ENCODE peak calls at places on chromosomes 12 and 14, in four cellular contexts. Z, H, J and E are unnamed samples.

GRCh38 chr12:57694459-57695019 is 607 bp downstream of the OS9 start:
- DNase-seq in Z (peak), H (no peak), J (no peak), E (no peak)

GRCh38 chr14:58107947-58108552 is 44.0 kb downstream of the ARMH4 start:
- DNase-seq in Z (peak), H (peak), J (peak), E (peak)

GRCh38 chr14:32006267-32007110 is 70.6 kb upstream of the ARHGAP5 start:
- DNase-seq in Z (no peak), H (peak), J (no peak), E (no peak)

GRCh38 chr14:69259531-69260245 is at the start of gene GALNT16:
- DNase-seq in Z (no peak), H (no peak), J (no peak), E (no peak)

GRCh38 chr12:1457901-1458300 is 136.5 kb downstream of the FBXL14 start:
- DNase-seq in Z (no peak), H (no peak), J (peak), E (no peak)

GRCh38 chr12:14213542-14213941 is 151.9 kb upstream of the ATF7IP start:
- DNase-seq in Z (no peak), H (no peak), J (no peak), E (no peak)

GRCh38 chr12:109762673-109763191 is 49.1 kb downstream of the FAM222A start:
- DNase-seq in Z (no peak), H (no peak), J (no peak), E (no peak)

GRCh38 chr14:101584049-101584859 is 23.0 kb downstream of the DIO3 start:
- DNase-seq in Z (peak), H (no peak), J (peak), E (no peak)

GRCh38 chr14:64762044-64763034 is 58.1 kb downstream of the PLEKHG3 start:
- DNase-seq in Z (peak), H (peak), J (peak), E (no peak)

GRCh38 chr12:89927226-89927698 is 218.6 kb upstream of the ATP2B1 start:
- DNase-seq in Z (no peak), H (no peak), J (no peak), E (peak)

GRCh38 chr14:21675566-21675965 is 1.9 kb upstream of the OR4E1 start:
- DNase-seq in Z (no peak), H (no peak), J (no peak), E (no peak)

GRCh38 chr12:53575502-53576264 is 50.5 kb downstream of the ATF7 start:
- DNase-seq in Z (no peak), H (no peak), J (peak), E (peak)

GRCh38 chr14:100398044-100398443 is 74.9 kb downstream of the SLC25A47 start:
- DNase-seq in Z (no peak), H (no peak), J (no peak), E (no peak)

GRCh38 chr12:30201301-30202160 is 417.8 kb upstream of the TMTC1 start:
- DNase-seq in Z (no peak), H (no peak), J (no peak), E (no peak)

GRCh38 chr14:69012251-69012953 is 33.3 kb upstream of the ACTN1 start:
- DNase-seq in Z (no peak), H (no peak), J (peak), E (no peak)

GRCh38 chr12:16323010-16323409 is 24.4 kb upstream of the MGST1 start:
- DNase-seq in Z (no peak), H (no peak), J (peak), E (no peak)

GRCh38 chr14:92922883-92923743 is at the start of gene CHGA:
- DNase-seq in Z (peak), H (peak), J (peak), E (peak)

GRCh38 chr14:57533214-57533613 is 39.6 kb upstream of the CCDC198 start:
- DNase-seq in Z (no peak), H (no peak), J (peak), E (peak)

GRCh38 chr14:51792819-51793218 is 67.6 kb upstream of the GNG2 start:
- DNase-seq in Z (no peak), H (no peak), J (peak), E (no peak)

GRCh38 chr14:64747327-64747726 is 43.1 kb downstream of the PLEKHG3 start:
- DNase-seq in Z (no peak), H (no peak), J (no peak), E (no peak)

GRCh38 chr12:2339022-2339431 is 286.2 kb downstream of the CACNA1C start:
- DNase-seq in Z (no peak), H (no peak), J (peak), E (peak)

GRCh38 chr12:59149995-59150642 is 229.8 kb upstream of the LRIG3 start:
- DNase-seq in Z (peak), H (peak), J (peak), E (peak)

GRCh38 chr12:127363392-127363791 is 903.6 kb upstream of the TMEM132C start:
- DNase-seq in Z (no peak), H (no peak), J (no peak), E (peak)

GRCh38 chr12:105935106-105935505 is 203.6 kb downstream of the NUAK1 start:
- DNase-seq in Z (no peak), H (no peak), J (no peak), E (no peak)

GRCh38 chr12:89040146-89040964 is 311.9 kb downstream of the DUSP6 start:
- DNase-seq in Z (peak), H (no peak), J (peak), E (peak)

GRCh38 chr14:87995500-87996275 is 2.7 kb upstream of the GALC start:
- DNase-seq in Z (no peak), H (no peak), J (no peak), E (peak)

GRCh38 chr12:62656576-62657362 is 190.1 kb downstream of the MON2 start:
- DNase-seq in Z (no peak), H (no peak), J (no peak), E (no peak)

GRCh38 chr12:115322275-115322674 is 638.3 kb upstream of the TBX3 start:
- DNase-seq in Z (no peak), H (no peak), J (peak), E (no peak)

GRCh38 chr14:29321646-29322045 is 555.1 kb downstream of the FOXG1 start:
- DNase-seq in Z (no peak), H (no peak), J (peak), E (no peak)

GRCh38 chr12:124622326-124622725 is 54.9 kb upstream of the NCOR2 start:
- DNase-seq in Z (no peak), H (no peak), J (no peak), E (no peak)

GRCh38 chr12:117002040-117002832 is 91.5 kb downstream of the FBXW8 start:
- DNase-seq in Z (no peak), H (no peak), J (peak), E (no peak)

GRCh38 chr12:29889737-29890136 is 106.0 kb upstream of the TMTC1 start:
- DNase-seq in Z (no peak), H (no peak), J (peak), E (peak)

GRCh38 chr14:60510976-60511599 is 2.1 kb downstream of the SIX6 start:
- DNase-seq in Z (no peak), H (no peak), J (no peak), E (no peak)

GRCh38 chr12:64670039-64670438 is 59.7 kb downstream of the RASSF3 start:
- DNase-seq in Z (no peak), H (no peak), J (no peak), E (no peak)

GRCh38 chr14:53152627-53152908 is 555 bp downstream of the DDHD1 start:
- DNase-seq in Z (no peak), H (no peak), J (no peak), E (no peak)

GRCh38 chr14:41609704-41610183 is 3.1 kb downstream of the LRFN5 start:
- DNase-seq in Z (no peak), H (no peak), J (peak), E (no peak)

GRCh38 chr12:112808176-112808575 is 16.6 kb downstream of the RPH3A start:
- DNase-seq in Z (no peak), H (no peak), J (no peak), E (no peak)

GRCh38 chr12:95495433-95495832 is 21.5 kb downstream of the METAP2 start:
- DNase-seq in Z (no peak), H (no peak), J (no peak), E (no peak)

GRCh38 chr12:23600936-23601335 is 348.5 kb downstream of the SOX5 start:
- DNase-seq in Z (no peak), H (no peak), J (no peak), E (no peak)

DNA sequence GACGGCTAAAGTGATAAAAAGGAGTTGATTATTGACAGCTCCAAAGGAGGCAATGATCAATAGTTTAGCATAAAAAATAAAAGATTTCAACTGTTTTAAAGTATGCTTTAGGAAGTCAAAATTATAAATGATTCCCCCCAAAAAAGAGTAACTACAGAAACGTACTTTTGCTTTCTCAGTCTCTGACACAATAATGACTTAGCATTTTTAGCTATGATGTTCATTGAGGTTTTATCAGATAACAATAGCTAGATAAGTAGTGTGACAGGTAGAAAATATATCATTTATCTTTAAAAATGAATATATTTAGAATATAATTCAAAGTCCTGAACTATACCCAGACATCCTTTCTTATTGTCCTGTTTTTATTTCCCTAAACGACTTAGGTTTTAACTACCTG is 352.9 kb downstream of the SOX5 start:
- DNase-seq in Z (no peak), H (no peak), J (no peak), E (no peak)
- H3K4me3 ChIP-seq in Z (no peak), H (no peak), J (no peak), E (no peak)

DNA sequence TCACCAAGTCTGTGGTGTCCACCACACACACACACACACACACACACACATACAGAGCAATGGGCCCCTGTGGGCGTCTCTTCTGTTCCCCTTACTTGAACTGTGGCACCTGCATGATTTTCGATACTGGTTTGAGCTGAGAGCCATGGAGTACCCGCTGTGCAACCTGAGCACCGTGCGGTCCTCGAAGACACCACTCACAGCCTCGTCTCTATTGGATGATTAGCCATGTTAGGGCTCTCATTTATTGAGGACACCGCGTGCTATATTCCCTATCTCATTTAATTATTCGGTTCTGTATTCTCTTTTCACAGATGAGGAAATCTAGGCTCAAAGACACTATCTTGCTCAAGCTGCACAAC is 623 bp upstream of the C14orf132 start:
- DNase-seq in Z (no peak), H (no peak), J (no peak), E (no peak)
- H3K4me3 ChIP-seq in Z (peak), H (no peak), J (peak), E (no peak)

GRCh38 chr14:25349269-25349668 is 299.3 kb upstream of the STXBP6 start:
- DNase-seq in Z (no peak), H (no peak), J (peak), E (no peak)

GRCh38 chr14:25350802-25351201 is 300.9 kb upstream of the STXBP6 start:
- DNase-seq in Z (no peak), H (no peak), J (no peak), E (no peak)

GRCh38 chr14:25351269-25351668 is 301.3 kb upstream of the STXBP6 start:
- DNase-seq in Z (no peak), H (no peak), J (peak), E (no peak)

GRCh38 chr14:25350071-25350470 is 300.1 kb upstream of the STXBP6 start:
- DNase-seq in Z (no peak), H (no peak), J (no peak), E (no peak)
- H3K4me3 ChIP-seq in Z (no peak), H (no peak), J (no peak), E (no peak)

GRCh38 chr12:26112232-26112631 is 12.6 kb downstream of the BHLHE41 start:
- DNase-seq in Z (no peak), H (no peak), J (no peak), E (no peak)
- H3K4me3 ChIP-seq in Z (no peak), H (no peak), J (no peak), E (no peak)

GRCh38 chr14:55807059-55807499 is 227.1 kb downstream of the KTN1 start:
- DNase-seq in Z (peak), H (peak), J (peak), E (no peak)
- H3K4me3 ChIP-seq in Z (no peak), H (no peak), J (no peak), E (no peak)

GRCh38 chr12:92136883-92137582 is 8.6 kb downstream of the BTG1 start:
- DNase-seq in Z (no peak), H (no peak), J (peak), E (no peak)
- H3K4me3 ChIP-seq in Z (peak), H (no peak), J (no peak), E (no peak)

GRCh38 chr14:95156153-95156764 is 1.1 kb downstream of the DICER1 start:
- DNase-seq in Z (no peak), H (no peak), J (peak), E (peak)

GRCh38 chr14:95157195-95157986 is at the start of gene DICER1:
- DNase-seq in Z (peak), H (peak), J (peak), E (peak)

GRCh38 chr14:95153866-95154265 is 3.5 kb downstream of the DICER1 start:
- DNase-seq in Z (no peak), H (no peak), J (no peak), E (no peak)

GRCh38 chr14:95156765-95157194 is 549 bp downstream of the DICER1 start:
- DNase-seq in Z (no peak), H (peak), J (peak), E (no peak)

GRCh38 chr14:95155044-95155443 is 2.3 kb downstream of the DICER1 start:
- DNase-seq in Z (no peak), H (no peak), J (no peak), E (no peak)
- H3K4me3 ChIP-seq in Z (peak), H (no peak), J (peak), E (no peak)

DNA sequence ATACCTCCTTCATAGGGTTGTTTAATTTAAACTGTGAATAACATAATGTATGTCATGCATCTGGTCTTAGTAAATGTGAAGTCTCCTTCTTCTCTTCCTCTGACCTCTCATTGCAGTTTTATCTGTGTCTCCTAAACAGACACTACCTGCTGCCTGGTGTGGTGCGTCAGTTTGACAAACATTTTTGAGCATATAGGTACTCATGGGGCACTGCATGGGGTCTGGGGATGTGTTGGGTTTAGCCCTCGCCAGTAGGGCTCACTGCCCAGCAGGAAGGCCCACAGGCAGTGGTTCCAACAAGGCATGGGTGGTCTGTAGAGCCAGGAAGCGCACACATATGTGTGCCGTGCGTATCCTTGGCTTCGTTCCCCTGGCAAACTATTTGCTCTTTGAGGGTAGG is 3.0 kb upstream of the CEBPE start:
- DNase-seq in Z (no peak), H (no peak), J (no peak), E (no peak)
- H3K4me3 ChIP-seq in Z (no peak), H (no peak), J (no peak), E (no peak)

DNA sequence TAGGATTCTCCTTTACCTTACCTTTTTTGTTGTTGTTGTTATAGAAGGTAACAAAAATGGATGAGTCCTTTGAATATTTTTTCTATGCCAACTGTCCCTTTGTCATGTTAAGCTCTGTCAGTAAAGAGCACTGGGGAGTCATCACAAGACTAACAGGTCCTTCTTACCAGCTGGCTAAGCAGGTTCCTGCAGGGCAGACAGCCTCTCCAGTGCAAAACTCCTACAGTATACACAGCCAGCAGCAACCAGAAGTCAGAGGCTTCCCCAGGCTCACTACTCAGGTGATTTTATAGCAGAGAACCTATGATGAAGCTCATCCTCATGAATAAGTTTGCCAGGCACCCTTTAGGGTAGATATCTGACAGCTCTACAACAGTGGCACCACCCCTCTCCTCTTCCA is 271.1 kb downstream of the RERGL start:
- DNase-seq in Z (no peak), H (no peak), J (no peak), E (no peak)
- H3K4me3 ChIP-seq in Z (no peak), H (no peak), J (no peak), E (no peak)

GRCh38 chr12:108728820-108729611 is 2.3 kb downstream of the CORO1C start:
- DNase-seq in Z (no peak), H (no peak), J (peak), E (no peak)
- H3K4me3 ChIP-seq in Z (no peak), H (no peak), J (peak), E (no peak)